ENCODE peak calls at places on chromosomes 16 and 17, in four cellular contexts. Y is T-helper 2 cell, I is DMS153, V is Calu3. M is an unnamed sample.

GRCh38 chr17:27651411-27652345 is 20.7 kb downstream of the LGALS9 start:
- DNase-seq in Y (peak; percentile 16), I (no peak), V (peak; percentile 74), M (peak; percentile 63)

GRCh38 chr16:46801428-46802049 is 29.4 kb downstream of the C16orf87 start:
- DNase-seq in Y (no peak), I (no peak), V (no peak), M (no peak)

GRCh38 chr17:75548839-75549238 is 23.3 kb downstream of the LLGL2 start:
- DNase-seq in Y (no peak), I (no peak), V (no peak), M (no peak)

GRCh38 chr17:80800775-80801391 is 190.8 kb upstream of the CHMP6 start:
- DNase-seq in Y (no peak), I (peak; percentile 66), V (no peak), M (no peak)

GRCh38 chr17:78818152-78818846 is 22.3 kb downstream of the USP36 start:
- DNase-seq in Y (no peak), I (no peak), V (no peak), M (no peak)

GRCh38 chr17:1108810-1109605 is 70.8 kb downstream of the ABR start:
- DNase-seq in Y (peak; percentile 71), I (no peak), V (peak; percentile 30), M (peak; percentile 57)

GRCh38 chr16:88264641-88265285 is 118.0 kb upstream of the ZNF469 start:
- DNase-seq in Y (peak; percentile 58), I (no peak), V (peak; percentile 98), M (peak; percentile 11)

GRCh38 chr16:9499921-9500593 is 408.6 kb downstream of the HAPSTR1 start:
- DNase-seq in Y (no peak), I (no peak), V (no peak), M (no peak)

GRCh38 chr17:55564077-55564476 is 52.8 kb upstream of the SMIM36 start:
- DNase-seq in Y (no peak), I (no peak), V (no peak), M (no peak)

GRCh38 chr17:15456972-15457722 is 10.3 kb downstream of the CDRT4 start:
- DNase-seq in Y (no peak), I (no peak), V (no peak), M (no peak)

GRCh38 chr17:47274319-47275069 is 20.9 kb downstream of the ITGB3 start:
- DNase-seq in Y (no peak), I (no peak), V (no peak), M (no peak)

GRCh38 chr17:68290268-68290954 is 516 bp downstream of the SLC16A6 start:
- DNase-seq in Y (peak; percentile 89), I (no peak), V (peak; percentile 24), M (peak; percentile 47)

GRCh38 chr17:55588858-55589257 is 77.6 kb upstream of the SMIM36 start:
- DNase-seq in Y (no peak), I (no peak), V (no peak), M (no peak)

GRCh38 chr17:4796550-4796915 is 569 bp downstream of the PSMB6 start:
- DNase-seq in Y (no peak), I (no peak), V (peak; percentile 49), M (no peak)

GRCh38 chr17:6279659-6280058 is 155.3 kb downstream of the AIPL1 start:
- DNase-seq in Y (no peak), I (peak; percentile 49), V (peak; percentile 55), M (no peak)

GRCh38 chr17:30950669-30951399 is 20.0 kb upstream of the RNF135 start:
- DNase-seq in Y (no peak), I (peak; percentile 94), V (peak; percentile 45), M (no peak)

GRCh38 chr17:79760197-79760906 is 17.6 kb upstream of the CBX2 start:
- DNase-seq in Y (no peak), I (no peak), V (no peak), M (no peak)

M was measured in effector CD4-positive, alpha-beta T cell.